ENCODE peak calls at places on chromosomes 6 and 20, in five cellular contexts. K is H9, S is neuronal stem cell, A is IMR-90, B is mesendoderm. W is an unnamed sample.

GRCh38 chr20:55888655-55889054 is 116.7 kb downstream of the CBLN4 start:
- DNase-seq in S (no peak), B (peak), K (no peak), A (no peak), W (no peak)

GRCh38 chr6:159978291-159979135 is 9.6 kb downstream of the IGF2R start:
- DNase-seq in B (peak), S (no peak), K (no peak), A (no peak), W (peak)

GRCh38 chr20:47502271-47502730 is 614 bp downstream of the NCOA3 start:
- DNase-seq in K (no peak), A (peak), B (peak), S (peak), W (peak)

GRCh38 chr20:7579888-7580287 is 360.4 kb downstream of the HAO1 start:
- DNase-seq in K (no peak), A (no peak), B (peak), S (no peak), W (no peak)

GRCh38 chr6:168909288-168909687 is 344.4 kb downstream of the THBS2 start:
- DNase-seq in B (no peak), S (no peak), A (no peak), K (no peak), W (no peak)

GRCh38 chr20:62159835-62160234 is 16.3 kb downstream of the SS18L1 start:
- DNase-seq in K (no peak), A (peak), B (no peak), S (no peak), W (no peak)

GRCh38 chr6:132910759-132911158 is 96.4 kb downstream of the RPS12 start:
- DNase-seq in A (peak), S (no peak), B (no peak), K (no peak), W (no peak)

GRCh38 chr20:21101453-21102251 is 4.5 kb downstream of the LINC00237 start:
- DNase-seq in S (no peak), B (peak), A (no peak), K (peak), W (no peak)

GRCh38 chr20:38167851-38168760 is 3.0 kb upstream of the TGM2 start:
- DNase-seq in K (peak), B (peak), S (no peak), A (peak), W (peak)

GRCh38 chr6:152091851-152092341 is 284.4 kb downstream of the ESR1 start:
- DNase-seq in A (peak), S (no peak), K (no peak), B (no peak), W (peak)

GRCh38 chr6:82878812-82879211 is 186.8 kb downstream of the UBE3D start:
- DNase-seq in B (no peak), S (no peak), A (peak), K (no peak), W (no peak)

GRCh38 chr20:2738331-2738730 is 45.8 kb downstream of the EBF4 start:
- DNase-seq in B (no peak), A (no peak), S (no peak), K (no peak), W (no peak)
- H2BK15ac ChIP-seq in B (no peak), A (no peak), S (no peak), K (no peak), W (no peak)

DNA sequence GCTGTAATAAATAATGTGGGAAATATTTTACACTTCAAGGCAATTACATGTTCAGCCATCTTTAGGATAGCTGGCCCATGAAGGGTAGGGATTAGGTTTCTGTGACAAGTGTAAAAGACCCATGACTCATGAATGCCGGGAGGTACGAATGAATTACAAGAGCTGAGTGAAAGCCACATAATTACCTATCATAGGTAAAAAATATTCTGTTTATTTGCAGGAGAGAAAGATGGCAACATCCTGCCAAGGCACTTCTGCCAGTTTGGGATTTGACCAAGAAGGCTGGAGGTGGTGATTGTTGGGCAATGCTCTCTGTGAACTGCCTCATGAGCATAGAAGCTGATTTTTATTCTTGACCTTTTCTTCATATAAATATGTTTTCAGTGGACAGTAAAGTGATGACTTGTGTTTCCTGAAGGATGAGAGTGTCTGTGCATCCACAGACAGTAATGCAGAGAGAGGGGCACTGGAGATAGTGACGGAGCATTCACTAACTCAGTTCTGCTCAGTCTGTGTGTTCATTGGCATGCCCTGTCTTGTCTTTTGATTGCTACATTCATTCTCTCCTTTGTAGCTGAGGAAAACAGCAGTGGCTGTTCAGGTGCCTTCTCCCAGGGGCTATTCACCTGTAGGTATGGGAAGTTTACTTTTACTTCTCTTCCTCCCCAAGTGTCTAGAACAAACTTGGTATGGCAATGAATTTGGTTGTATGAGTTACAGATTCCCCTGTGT is 481.1 kb downstream of the TFAP2B start:
- DNase-seq in A (no peak), S (no peak), B (no peak), K (no peak), W (no peak)
- H3K23ac ChIP-seq in A (no peak), S (no peak), B (no peak), K (no peak), W (no peak)

DNA sequence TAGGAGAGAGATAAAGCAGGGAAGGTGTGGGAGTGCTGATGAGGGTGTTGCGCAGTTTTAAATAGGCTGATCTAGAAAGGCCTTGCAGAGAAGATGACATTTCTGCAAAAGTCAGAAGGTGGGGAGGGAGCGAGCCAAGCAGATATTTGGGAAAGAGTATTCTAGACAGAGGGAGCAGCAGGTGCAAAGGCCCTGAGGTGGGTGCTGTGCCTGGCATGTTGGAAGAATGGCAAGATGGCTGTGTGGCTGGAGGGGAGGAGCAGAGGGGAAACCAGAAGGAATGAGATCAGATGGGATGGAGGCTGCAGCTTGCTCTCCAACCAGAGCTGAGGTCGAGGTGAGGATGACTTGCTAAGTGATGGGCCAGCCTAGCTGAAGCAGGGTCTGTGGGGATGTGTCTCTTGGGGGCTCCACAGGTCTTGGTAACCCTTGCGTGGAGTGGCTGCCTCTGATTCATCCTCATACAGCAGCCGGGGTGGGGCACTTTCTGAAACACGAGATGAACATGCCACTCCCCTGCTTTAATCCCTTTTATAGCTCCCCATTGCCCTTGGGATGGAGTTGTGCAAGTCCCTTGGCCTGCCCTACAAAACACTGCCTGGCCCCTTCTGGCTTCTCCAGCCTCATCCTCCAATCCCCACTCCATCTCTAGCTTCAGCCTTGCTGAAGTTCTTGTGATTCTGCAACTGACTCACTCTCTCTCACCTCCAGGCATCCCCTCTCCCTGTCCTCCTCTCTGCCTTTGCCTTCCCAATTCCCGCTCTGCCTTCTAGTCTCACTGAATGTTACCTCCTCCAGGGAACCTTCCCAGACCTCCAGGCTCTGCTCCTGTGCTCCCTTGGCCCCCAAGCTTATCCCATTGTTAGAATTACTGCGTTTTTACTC is 94.1 kb downstream of the CDH22 start:
- DNase-seq in B (no peak), K (no peak), A (no peak), S (no peak), W (no peak)
- H2BK15ac ChIP-seq in B (no peak), K (no peak), A (no peak), S (peak), W (no peak)

GRCh38 chr6:138393871-138394783 is 9.9 kb upstream of the HEBP2 start:
- DNase-seq in K (no peak), S (no peak), B (no peak), A (no peak), W (no peak)
- H3K23ac ChIP-seq in K (no peak), S (no peak), B (no peak), A (no peak), W (no peak)

GRCh38 chr20:64064145-64064698 is 1.2 kb downstream of the TCEA2 start:
- DNase-seq in A (peak), B (no peak), K (no peak), S (no peak), W (peak)
- H2BK15ac ChIP-seq in A (peak), B (no peak), K (no peak), S (no peak), W (peak)

DNA sequence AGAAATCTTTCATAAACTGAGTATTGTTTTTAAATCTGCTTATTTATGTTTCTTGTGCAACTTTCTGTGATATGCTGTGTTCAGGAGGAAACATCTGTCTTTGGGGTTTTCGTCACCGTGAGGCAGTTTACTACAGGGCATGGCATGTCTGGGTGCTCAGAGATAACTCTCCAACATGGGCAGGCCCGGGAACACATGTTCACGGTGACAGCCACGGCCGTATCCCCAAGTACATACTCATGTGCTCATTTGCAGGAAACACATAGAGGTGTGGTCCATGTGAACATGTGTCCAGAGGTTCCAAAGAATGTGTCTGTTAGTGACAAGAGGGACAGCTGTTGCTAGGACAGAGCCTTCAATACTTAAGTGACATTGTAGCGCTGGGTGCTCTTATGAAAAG is 62.1 kb upstream of the CNKSR3 start:
- DNase-seq in A (no peak), S (no peak), B (no peak), K (no peak), W (no peak)
- H3K23ac ChIP-seq in A (no peak), S (no peak), B (no peak), K (no peak), W (no peak)

GRCh38 chr6:3053231-3053508 is 15.1 kb upstream of the RIPK1 start:
- DNase-seq in K (no peak), S (no peak), B (no peak), A (no peak), W (no peak)

GRCh38 chr6:3057063-3057462 is 11.2 kb upstream of the RIPK1 start:
- DNase-seq in K (no peak), A (no peak), B (no peak), S (no peak), W (no peak)

GRCh38 chr6:3052481-3053230 is 15.6 kb upstream of the RIPK1 start:
- DNase-seq in A (no peak), S (no peak), K (peak), B (no peak), W (no peak)
- H2BK15ac ChIP-seq in A (no peak), S (peak), K (no peak), B (no peak), W (no peak)